ENCODE peak calls at places on chromosome 12, in six cellular contexts. O, G, H, N, P and L are unnamed samples. For H3K9me3, the result is how much of the 10 kb centered on the place peaks cover.

GRCh38 chr12:89135976-89136634 is 216.2 kb downstream of the DUSP6 start:
- DNase-seq in H (no peak), G (no peak), P (no peak), N (no peak), O (peak), L (no peak)

GRCh38 chr12:54306925-54307731 is 6.3 kb upstream of the NFE2 start:
- DNase-seq in P (no peak), O (peak), N (peak), G (peak), H (peak), L (peak)

GRCh38 chr12:1544991-1545700 is 49.2 kb downstream of the FBXL14 start:
- DNase-seq in O (no peak), N (no peak), G (peak), H (no peak), P (no peak), L (no peak)

GRCh38 chr12:95204141-95204866 is 13.0 kb downstream of the FGD6 start:
- DNase-seq in P (no peak), N (peak), H (peak), G (peak), O (peak), L (peak)

GRCh38 chr12:53268637-53269562 is 801 bp downstream of the ESPL1 start:
- DNase-seq in G (no peak), O (no peak), H (no peak), P (no peak), N (no peak), L (no peak)

GRCh38 chr12:13504074-13504473 is 307.5 kb downstream of the EMP1 start:
- DNase-seq in G (no peak), P (no peak), O (no peak), N (no peak), H (no peak), L (no peak)

GRCh38 chr12:124674937-124675336 is 107.5 kb upstream of the NCOR2 start:
- DNase-seq in H (no peak), O (no peak), P (no peak), N (no peak), G (no peak), L (no peak)

GRCh38 chr12:55634186-55634585 is 2.5 kb upstream of the OR10P1 start:
- DNase-seq in H (no peak), N (no peak), O (no peak), P (no peak), G (no peak), L (no peak)

GRCh38 chr12:130953783-130954543 is at the start of gene ADGRD1:
- DNase-seq in P (peak), G (peak), N (peak), H (peak), O (peak), L (peak)

GRCh38 chr12:67531051-67531450 is 117.5 kb upstream of the DYRK2 start:
- DNase-seq in P (no peak), O (no peak), H (no peak), G (no peak), N (no peak), L (no peak)

GRCh38 chr12:68733661-68734071 is 12.3 kb upstream of the SLC35E3 start:
- DNase-seq in P (no peak), O (no peak), N (no peak), H (no peak), G (no peak), L (no peak)

GRCh38 chr12:94575645-94576393 is 74.5 kb downstream of the TMCC3 start:
- DNase-seq in H (no peak), P (no peak), G (no peak), O (no peak), N (no peak), L (peak)

GRCh38 chr12:68331500-68331868 is 678 bp downstream of the MDM1 start:
- DNase-seq in O (no peak), N (no peak), P (no peak), G (no peak), H (no peak), L (no peak)

GRCh38 chr12:57632898-57633825 is at the start of gene B4GALNT1:
- DNase-seq in P (no peak), N (peak), H (peak), G (no peak), O (peak), L (peak)

GRCh38 chr12:82660541-82661325 is 26.0 kb upstream of the TMTC2 start:
- DNase-seq in G (no peak), O (no peak), N (no peak), H (no peak), P (no peak), L (peak)

GRCh38 chr12:28086521-28086920 is 103.7 kb upstream of the CCDC91 start:
- DNase-seq in H (no peak), O (no peak), N (no peak), P (no peak), G (no peak), L (no peak)

GRCh38 chr12:120062976-120063579 is 53.5 kb downstream of the RAB35 start:
- DNase-seq in P (no peak), O (no peak), G (no peak), N (no peak), H (no peak), L (no peak)

GRCh38 chr12:76152161-76152807 is 67.8 kb upstream of the NAP1L1 start:
- DNase-seq in N (no peak), G (no peak), H (no peak), P (no peak), O (no peak), L (no peak)

GRCh38 chr12:108980831-108981618 is 39.8 kb downstream of the SVOP start:
- DNase-seq in H (no peak), N (no peak), O (no peak), P (no peak), G (no peak), L (no peak)

GRCh38 chr12:1799882-1800645 is 20.3 kb upstream of the LRTM2 start:
- DNase-seq in O (no peak), N (no peak), P (peak), G (no peak), H (no peak), L (no peak)

GRCh38 chr12:51907864-51908425 is 641 bp downstream of the ACVRL1 start:
- DNase-seq in O (no peak), N (no peak), H (no peak), G (no peak), P (no peak), L (no peak)

DNA sequence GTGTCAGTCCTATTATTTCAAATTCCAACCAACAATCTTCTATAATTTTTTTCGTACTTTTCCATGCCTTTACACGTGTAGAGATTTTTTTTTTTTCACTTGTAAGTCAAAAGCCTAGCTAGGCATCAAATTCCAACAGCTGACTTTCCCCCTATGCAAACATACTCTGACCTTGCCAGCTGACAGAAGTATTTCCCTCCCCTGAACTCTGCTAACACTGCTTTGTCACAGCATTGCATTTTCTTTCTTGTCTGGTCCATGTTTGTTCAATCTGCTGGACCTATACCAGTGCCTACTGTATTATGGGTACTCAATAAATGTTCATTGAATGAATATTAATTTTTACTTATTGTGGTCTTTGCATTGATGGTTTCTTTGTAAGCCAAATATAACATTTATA is 435.3 kb upstream of the GARIN6 start:
- DNase-seq in G (no peak), P (no peak), O (no peak), H (no peak), N (no peak), L (no peak)
- H3K9me3 ChIP-seq in G (under half), P (under half), O (under half), H (under half), N (under half), L (under half)

GRCh38 chr12:62466018-62466595 is 519 bp upstream of the MON2 start:
- DNase-seq in N (no peak), O (peak), G (peak), H (peak), P (peak), L (peak)

GRCh38 chr12:62466596-62467411 is at the start of gene MON2:
- DNase-seq in G (peak), P (peak), H (peak), N (peak), O (peak), L (peak)

GRCh38 chr12:62469704-62470103 is 3.1 kb downstream of the MON2 start:
- DNase-seq in N (no peak), H (no peak), P (no peak), O (no peak), G (no peak), L (no peak)

GRCh38 chr12:62468935-62469334 is 2.3 kb downstream of the MON2 start:
- DNase-seq in G (no peak), N (no peak), O (no peak), P (no peak), H (no peak), L (no peak)

GRCh38 chr12:62468394-62468793 is 1.8 kb downstream of the MON2 start:
- DNase-seq in N (no peak), P (no peak), H (no peak), O (no peak), G (no peak), L (no peak)
- H3K4me3 ChIP-seq in N (peak), P (peak), H (peak), O (peak), G (peak), L (no peak)

GRCh38 chr12:112103758-112104504 is 4.7 kb downstream of the NAA25 start:
- DNase-seq in G (no peak), O (no peak), P (no peak), H (no peak), N (no peak), L (no peak)

GRCh38 chr12:112107728-112108447 is 695 bp downstream of the NAA25 start:
- DNase-seq in G (no peak), H (no peak), P (peak), O (peak), N (no peak), L (peak)

GRCh38 chr12:112111931-112112330 is 3.3 kb upstream of the NAA25 start:
- DNase-seq in O (no peak), P (no peak), H (no peak), N (no peak), G (no peak), L (no peak)

GRCh38 chr12:112105891-112106290 is 2.7 kb downstream of the NAA25 start:
- DNase-seq in P (no peak), O (no peak), H (no peak), G (no peak), N (no peak), L (no peak)

GRCh38 chr12:112107306-112107705 is 1.3 kb downstream of the NAA25 start:
- DNase-seq in P (no peak), H (no peak), G (no peak), O (no peak), N (no peak), L (no peak)
- TF ChIP-seq POLR2A in P (no peak), H (no peak), G (no peak), O (no peak), N (no peak), L (no peak)

DNA sequence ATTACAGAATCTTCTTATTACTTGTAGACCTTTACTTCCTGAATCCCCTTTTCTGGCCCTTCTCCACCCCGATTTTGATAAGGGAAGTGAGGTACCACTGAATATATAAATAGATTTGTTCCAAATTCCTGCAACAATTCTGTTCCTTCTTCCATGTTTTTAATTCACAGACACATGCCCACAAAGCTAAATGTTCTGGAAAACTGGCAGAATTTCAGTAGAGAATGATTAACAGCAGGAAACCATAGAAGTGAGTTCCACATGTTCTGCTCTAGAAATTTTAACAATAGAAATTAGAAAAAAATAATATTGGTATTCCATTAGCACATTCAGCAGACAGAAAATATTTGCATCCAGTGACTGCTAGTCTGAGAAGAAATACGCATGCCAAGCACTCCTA is 139.6 kb downstream of the SLC2A13 start:
- DNase-seq in H (no peak), N (no peak), G (no peak), P (no peak), O (no peak), L (no peak)
- H3K9me3 ChIP-seq in H (under half), N (under half), G (under half), P (under half), O (under half), L (under half)

GRCh38 chr12:106672308-106673085 is 89.7 kb downstream of the RFX4 start:
- DNase-seq in P (no peak), H (no peak), O (no peak), G (no peak), N (no peak), L (no peak)
- H3K4me3 ChIP-seq in P (no peak), H (no peak), O (no peak), G (no peak), N (no peak), L (no peak)

DNA sequence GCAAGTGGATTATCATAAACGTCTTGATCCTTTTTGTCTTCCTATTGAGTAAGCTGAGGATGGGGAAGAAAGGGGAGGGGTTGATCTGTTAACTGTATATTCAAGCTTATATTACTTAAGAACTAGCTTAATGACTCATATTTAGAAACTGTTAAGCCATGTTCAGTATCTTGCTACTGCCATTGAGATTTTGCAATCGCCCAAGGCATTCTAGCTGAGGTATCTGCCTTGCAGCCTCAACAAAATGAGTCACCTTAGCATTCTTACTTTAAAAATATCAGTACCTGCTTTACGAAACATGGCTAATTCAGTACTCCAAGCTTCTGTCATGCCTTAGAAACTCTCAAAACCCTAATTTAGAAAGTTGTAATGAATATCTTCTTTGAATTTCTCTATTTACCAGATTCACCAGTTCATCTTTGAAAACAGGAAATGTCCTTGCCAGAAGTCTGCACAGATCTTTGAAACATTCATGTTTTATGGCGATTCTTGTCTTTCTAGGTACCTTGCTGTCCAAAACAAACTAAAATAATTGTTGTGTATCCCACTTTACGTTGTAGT is 76.1 kb downstream of the ALG10B start:
- DNase-seq in P (no peak), O (no peak), H (no peak), G (no peak), N (no peak), L (no peak)
- TF ChIP-seq POLR2A in P (no peak), O (no peak), H (no peak), G (no peak), N (no peak), L (no peak)

DNA sequence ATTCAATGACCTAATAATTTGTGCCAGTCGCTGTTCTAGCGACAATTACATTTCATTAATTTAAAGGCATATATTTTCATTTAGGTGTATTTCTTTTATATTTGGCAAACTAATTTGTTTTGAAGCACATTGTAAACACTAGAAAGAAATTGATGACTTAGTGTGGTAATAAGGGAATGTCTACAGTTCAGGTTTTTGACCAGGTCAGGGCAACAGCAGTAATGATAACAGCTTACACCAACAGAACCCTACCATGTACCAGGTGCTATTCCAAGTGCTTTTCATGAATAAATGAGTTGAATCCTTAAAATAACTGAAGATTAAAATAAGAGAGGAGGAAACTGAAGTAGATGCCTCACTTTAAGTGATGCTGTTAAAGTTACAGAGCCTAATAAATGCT is 85.4 kb upstream of the SLC38A2 start:
- DNase-seq in G (no peak), O (no peak), P (no peak), N (no peak), H (no peak), L (no peak)
- H3K9me3 ChIP-seq in G (under half), O (under half), P (under half), N (under half), H (under half), L (under half)

GRCh38 chr12:121590476-121591143 is 9.8 kb upstream of the KDM2B start:
- DNase-seq in P (no peak), N (no peak), O (no peak), H (peak), G (no peak), L (no peak)
- H3K4me3 ChIP-seq in P (peak), N (peak), O (no peak), H (peak), G (peak), L (no peak)